ENCODE peak calls at places on chromosomes 2 and 18, in five cellular contexts. One of them, this sample, is unnamed.

GRCh38 chr2:16960579-16960978 is 294.9 kb upstream of the CYRIA start:
- DNase-seq in stimulated activated CD4-positive, alpha-beta T cell treated with anti-CD3 and anti-CD28 coated beads, Interleukin-4, amount 100 ng/mL, for 48 hours: no peak
- DNase-seq in NCI-H1092: no peak
- DNase-seq in fibroblast of the aortic adventitia: no peak
- DNase-seq in CD8-positive, alpha-beta memory T cell: no peak
- DNase-seq in this sample: no peak

GRCh38 chr18:24595556-24595955 is 135.1 kb downstream of the HRH4 start:
- DNase-seq in stimulated activated CD4-positive, alpha-beta T cell treated with anti-CD3 and anti-CD28 coated beads, Interleukin-4, amount 100 ng/mL, for 48 hours: no peak
- DNase-seq in NCI-H1092: no peak
- DNase-seq in fibroblast of the aortic adventitia: no peak
- DNase-seq in CD8-positive, alpha-beta memory T cell: no peak
- DNase-seq in this sample: no peak

GRCh38 chr2:192087398-192087958 is 107.3 kb downstream of the TMEFF2 start:
- DNase-seq in stimulated activated CD4-positive, alpha-beta T cell treated with anti-CD3 and anti-CD28 coated beads, Interleukin-4, amount 100 ng/mL, for 48 hours: no peak
- DNase-seq in NCI-H1092: peak
- DNase-seq in fibroblast of the aortic adventitia: no peak
- DNase-seq in CD8-positive, alpha-beta memory T cell: no peak
- DNase-seq in this sample: no peak

GRCh38 chr18:61549411-61549810 is 216.2 kb downstream of the CDH20 start:
- DNase-seq in stimulated activated CD4-positive, alpha-beta T cell treated with anti-CD3 and anti-CD28 coated beads, Interleukin-4, amount 100 ng/mL, for 48 hours: no peak
- DNase-seq in NCI-H1092: no peak
- DNase-seq in fibroblast of the aortic adventitia: no peak
- DNase-seq in CD8-positive, alpha-beta memory T cell: no peak
- DNase-seq in this sample: no peak

GRCh38 chr2:96805026-96805425 is 11.0 kb upstream of the CNNM3 start:
- DNase-seq in stimulated activated CD4-positive, alpha-beta T cell treated with anti-CD3 and anti-CD28 coated beads, Interleukin-4, amount 100 ng/mL, for 48 hours: no peak
- DNase-seq in NCI-H1092: no peak
- DNase-seq in fibroblast of the aortic adventitia: no peak
- DNase-seq in CD8-positive, alpha-beta memory T cell: no peak
- DNase-seq in this sample: no peak

GRCh38 chr2:241228860-241229516 is 40.5 kb downstream of the ANO7 start:
- DNase-seq in stimulated activated CD4-positive, alpha-beta T cell treated with anti-CD3 and anti-CD28 coated beads, Interleukin-4, amount 100 ng/mL, for 48 hours: no peak
- DNase-seq in NCI-H1092: no peak
- DNase-seq in fibroblast of the aortic adventitia: no peak
- DNase-seq in CD8-positive, alpha-beta memory T cell: no peak
- DNase-seq in this sample: no peak

GRCh38 chr2:142014536-142014935 is 116.3 kb downstream of the LRP1B start:
- DNase-seq in stimulated activated CD4-positive, alpha-beta T cell treated with anti-CD3 and anti-CD28 coated beads, Interleukin-4, amount 100 ng/mL, for 48 hours: no peak
- DNase-seq in NCI-H1092: no peak
- DNase-seq in fibroblast of the aortic adventitia: no peak
- DNase-seq in CD8-positive, alpha-beta memory T cell: no peak
- DNase-seq in this sample: no peak

GRCh38 chr2:23861952-23862351 is 65.0 kb downstream of the ATAD2B start:
- DNase-seq in stimulated activated CD4-positive, alpha-beta T cell treated with anti-CD3 and anti-CD28 coated beads, Interleukin-4, amount 100 ng/mL, for 48 hours: no peak
- DNase-seq in NCI-H1092: no peak
- DNase-seq in fibroblast of the aortic adventitia: no peak
- DNase-seq in CD8-positive, alpha-beta memory T cell: no peak
- DNase-seq in this sample: no peak

GRCh38 chr18:78492813-78493371 is 486.7 kb upstream of the SALL3 start:
- DNase-seq in stimulated activated CD4-positive, alpha-beta T cell treated with anti-CD3 and anti-CD28 coated beads, Interleukin-4, amount 100 ng/mL, for 48 hours: no peak
- DNase-seq in NCI-H1092: no peak
- DNase-seq in fibroblast of the aortic adventitia: no peak
- DNase-seq in CD8-positive, alpha-beta memory T cell: no peak
- DNase-seq in this sample: no peak

GRCh38 chr18:58605027-58606020 is 23.6 kb downstream of the ALPK2 start:
- DNase-seq in stimulated activated CD4-positive, alpha-beta T cell treated with anti-CD3 and anti-CD28 coated beads, Interleukin-4, amount 100 ng/mL, for 48 hours: no peak
- DNase-seq in NCI-H1092: no peak
- DNase-seq in fibroblast of the aortic adventitia: peak
- DNase-seq in CD8-positive, alpha-beta memory T cell: no peak
- DNase-seq in this sample: no peak

GRCh38 chr2:164803772-164804466 is 37.7 kb downstream of the COBLL1 start:
- DNase-seq in stimulated activated CD4-positive, alpha-beta T cell treated with anti-CD3 and anti-CD28 coated beads, Interleukin-4, amount 100 ng/mL, for 48 hours: no peak
- DNase-seq in NCI-H1092: no peak
- DNase-seq in fibroblast of the aortic adventitia: peak
- DNase-seq in CD8-positive, alpha-beta memory T cell: no peak
- DNase-seq in this sample: no peak

GRCh38 chr2:74876081-74876886 is 42.4 kb downstream of the HK2 start:
- DNase-seq in stimulated activated CD4-positive, alpha-beta T cell treated with anti-CD3 and anti-CD28 coated beads, Interleukin-4, amount 100 ng/mL, for 48 hours: peak
- DNase-seq in NCI-H1092: no peak
- DNase-seq in fibroblast of the aortic adventitia: peak
- DNase-seq in CD8-positive, alpha-beta memory T cell: peak
- DNase-seq in this sample: peak

GRCh38 chr2:58120626-58121229 is 74.1 kb downstream of the VRK2 start:
- DNase-seq in stimulated activated CD4-positive, alpha-beta T cell treated with anti-CD3 and anti-CD28 coated beads, Interleukin-4, amount 100 ng/mL, for 48 hours: no peak
- DNase-seq in NCI-H1092: no peak
- DNase-seq in fibroblast of the aortic adventitia: no peak
- DNase-seq in CD8-positive, alpha-beta memory T cell: no peak
- DNase-seq in this sample: no peak

GRCh38 chr2:226376516-226377180 is 423.0 kb downstream of the IRS1 start:
- DNase-seq in stimulated activated CD4-positive, alpha-beta T cell treated with anti-CD3 and anti-CD28 coated beads, Interleukin-4, amount 100 ng/mL, for 48 hours: no peak
- DNase-seq in NCI-H1092: no peak
- DNase-seq in fibroblast of the aortic adventitia: peak
- DNase-seq in CD8-positive, alpha-beta memory T cell: no peak
- DNase-seq in this sample: no peak

GRCh38 chr18:25464211-25464610 is 112.2 kb upstream of the ZNF521 start:
- DNase-seq in stimulated activated CD4-positive, alpha-beta T cell treated with anti-CD3 and anti-CD28 coated beads, Interleukin-4, amount 100 ng/mL, for 48 hours: no peak
- DNase-seq in NCI-H1092: no peak
- DNase-seq in fibroblast of the aortic adventitia: no peak
- DNase-seq in CD8-positive, alpha-beta memory T cell: no peak
- DNase-seq in this sample: no peak

GRCh38 chr2:119732451-119733164 is 27.1 kb upstream of the PTPN4 start:
- DNase-seq in stimulated activated CD4-positive, alpha-beta T cell treated with anti-CD3 and anti-CD28 coated beads, Interleukin-4, amount 100 ng/mL, for 48 hours: no peak
- DNase-seq in NCI-H1092: no peak
- DNase-seq in fibroblast of the aortic adventitia: no peak
- DNase-seq in CD8-positive, alpha-beta memory T cell: no peak
- DNase-seq in this sample: no peak

GRCh38 chr2:83899271-83899670 is 559.8 kb downstream of the SUCLG1 start:
- DNase-seq in stimulated activated CD4-positive, alpha-beta T cell treated with anti-CD3 and anti-CD28 coated beads, Interleukin-4, amount 100 ng/mL, for 48 hours: no peak
- DNase-seq in NCI-H1092: no peak
- DNase-seq in fibroblast of the aortic adventitia: no peak
- DNase-seq in CD8-positive, alpha-beta memory T cell: no peak
- DNase-seq in this sample: no peak

GRCh38 chr2:130912471-130912870 is 75.8 kb downstream of the ARHGEF4 start:
- DNase-seq in stimulated activated CD4-positive, alpha-beta T cell treated with anti-CD3 and anti-CD28 coated beads, Interleukin-4, amount 100 ng/mL, for 48 hours: no peak
- DNase-seq in NCI-H1092: no peak
- DNase-seq in fibroblast of the aortic adventitia: no peak
- DNase-seq in CD8-positive, alpha-beta memory T cell: no peak
- DNase-seq in this sample: no peak

GRCh38 chr2:160984426-160985077 is 175.7 kb upstream of the TANK start:
- DNase-seq in stimulated activated CD4-positive, alpha-beta T cell treated with anti-CD3 and anti-CD28 coated beads, Interleukin-4, amount 100 ng/mL, for 48 hours: no peak
- DNase-seq in NCI-H1092: no peak
- DNase-seq in fibroblast of the aortic adventitia: peak
- DNase-seq in CD8-positive, alpha-beta memory T cell: no peak
- DNase-seq in this sample: no peak

GRCh38 chr2:8259106-8259840 is 422.6 kb upstream of the ID2 start:
- DNase-seq in stimulated activated CD4-positive, alpha-beta T cell treated with anti-CD3 and anti-CD28 coated beads, Interleukin-4, amount 100 ng/mL, for 48 hours: no peak
- DNase-seq in NCI-H1092: no peak
- DNase-seq in fibroblast of the aortic adventitia: no peak
- DNase-seq in CD8-positive, alpha-beta memory T cell: no peak
- DNase-seq in this sample: no peak

GRCh38 chr2:43950383-43951008 is 45.3 kb downstream of the LRPPRC start:
- DNase-seq in stimulated activated CD4-positive, alpha-beta T cell treated with anti-CD3 and anti-CD28 coated beads, Interleukin-4, amount 100 ng/mL, for 48 hours: no peak
- DNase-seq in NCI-H1092: no peak
- DNase-seq in fibroblast of the aortic adventitia: peak
- DNase-seq in CD8-positive, alpha-beta memory T cell: no peak
- DNase-seq in this sample: peak

GRCh38 chr2:240598311-240598911 is 11.9 kb downstream of the CAPN10 start:
- DNase-seq in stimulated activated CD4-positive, alpha-beta T cell treated with anti-CD3 and anti-CD28 coated beads, Interleukin-4, amount 100 ng/mL, for 48 hours: no peak
- DNase-seq in NCI-H1092: no peak
- DNase-seq in fibroblast of the aortic adventitia: no peak
- DNase-seq in CD8-positive, alpha-beta memory T cell: no peak
- DNase-seq in this sample: no peak

GRCh38 chr2:232022733-232023132 is 61.2 kb downstream of the DIS3L2 start:
- DNase-seq in stimulated activated CD4-positive, alpha-beta T cell treated with anti-CD3 and anti-CD28 coated beads, Interleukin-4, amount 100 ng/mL, for 48 hours: no peak
- DNase-seq in NCI-H1092: no peak
- DNase-seq in fibroblast of the aortic adventitia: no peak
- DNase-seq in CD8-positive, alpha-beta memory T cell: no peak
- DNase-seq in this sample: no peak

GRCh38 chr18:47108373-47108772 is 41.9 kb downstream of the HDHD2 start:
- DNase-seq in stimulated activated CD4-positive, alpha-beta T cell treated with anti-CD3 and anti-CD28 coated beads, Interleukin-4, amount 100 ng/mL, for 48 hours: no peak
- DNase-seq in NCI-H1092: no peak
- DNase-seq in fibroblast of the aortic adventitia: no peak
- DNase-seq in CD8-positive, alpha-beta memory T cell: no peak
- DNase-seq in this sample: no peak

GRCh38 chr18:48053881-48054586 is 123.6 kb upstream of the SMAD2 start:
- DNase-seq in stimulated activated CD4-positive, alpha-beta T cell treated with anti-CD3 and anti-CD28 coated beads, Interleukin-4, amount 100 ng/mL, for 48 hours: no peak
- DNase-seq in NCI-H1092: no peak
- DNase-seq in fibroblast of the aortic adventitia: no peak
- DNase-seq in CD8-positive, alpha-beta memory T cell: no peak
- DNase-seq in this sample: no peak

GRCh38 chr2:24272161-24272802 is 88.1 kb downstream of the ITSN2 start:
- DNase-seq in stimulated activated CD4-positive, alpha-beta T cell treated with anti-CD3 and anti-CD28 coated beads, Interleukin-4, amount 100 ng/mL, for 48 hours: no peak
- DNase-seq in NCI-H1092: no peak
- DNase-seq in fibroblast of the aortic adventitia: peak
- DNase-seq in CD8-positive, alpha-beta memory T cell: no peak
- DNase-seq in this sample: no peak

GRCh38 chr2:133788391-133788790 is 220.1 kb upstream of the NCKAP5 start:
- DNase-seq in stimulated activated CD4-positive, alpha-beta T cell treated with anti-CD3 and anti-CD28 coated beads, Interleukin-4, amount 100 ng/mL, for 48 hours: no peak
- DNase-seq in NCI-H1092: no peak
- DNase-seq in fibroblast of the aortic adventitia: peak
- DNase-seq in CD8-positive, alpha-beta memory T cell: no peak
- DNase-seq in this sample: no peak

GRCh38 chr18:29430416-29430815 is 1253.5 kb upstream of the CDH2 start:
- DNase-seq in stimulated activated CD4-positive, alpha-beta T cell treated with anti-CD3 and anti-CD28 coated beads, Interleukin-4, amount 100 ng/mL, for 48 hours: no peak
- DNase-seq in NCI-H1092: no peak
- DNase-seq in fibroblast of the aortic adventitia: no peak
- DNase-seq in CD8-positive, alpha-beta memory T cell: no peak
- DNase-seq in this sample: no peak